ENCODE peak calls at places on chromosomes 2 and 18, in eight cellular contexts. M is LNCaP clone FGC; C is dorsolateral prefrontal cortex; T is lower leg skin; W is GM23248; Z is thyroid gland; O is CD4-positive, CD25-positive, alpha-beta regulatory T cell; U is AG09309. G is an unnamed sample.

GRCh38 chr18:61946449-61946848 is 53.6 kb upstream of the RNF152 start:
- DNase-seq in M (no peak), C (no peak), T (no peak), W (peak; percentile 83), Z (no peak), O (no peak), U (no peak), G (no peak)

GRCh38 chr2:74532222-74532621 is 2.5 kb downstream of the HTRA2 start:
- DNase-seq in M (no peak), C (no peak), T (no peak), W (peak; percentile 72), Z (no peak), O (peak; percentile 55), U (no peak), G (peak; percentile 46)

GRCh38 chr18:26085056-26085455 is 5.4 kb downstream of the SS18 start:
- DNase-seq in M (no peak), C (no peak), T (no peak), W (no peak), Z (no peak), O (no peak), U (no peak), G (no peak)

GRCh38 chr2:205352593-205352992 is 329.7 kb upstream of the NRP2 start:
- DNase-seq in M (no peak), C (no peak), T (no peak), W (peak; percentile 67), Z (no peak), O (no peak), U (peak; percentile 41), G (no peak)

GRCh38 chr2:12711339-12711738 is 5.4 kb upstream of the TRIB2 start:
- DNase-seq in M (no peak), C (no peak), T (no peak), W (no peak), Z (no peak), O (no peak), U (no peak), G (no peak)

GRCh38 chr18:38481576-38481975 is 916.0 kb upstream of the CELF4 start:
- DNase-seq in M (no peak), C (no peak), T (no peak), W (no peak), Z (no peak), O (no peak), U (no peak), G (no peak)

GRCh38 chr2:120675460-120676130 is 60.1 kb upstream of the GLI2 start:
- DNase-seq in M (peak; percentile 25), C (no peak), T (peak; percentile 56), W (peak; percentile 77), Z (peak; percentile 83), O (peak; percentile 14), U (no peak), G (peak; percentile 14)

GRCh38 chr18:24086082-24086481 is 52.8 kb upstream of the CABYR start:
- DNase-seq in M (no peak), C (no peak), T (no peak), W (no peak), Z (no peak), O (no peak), U (no peak), G (no peak)

GRCh38 chr2:237171396-237171795 is 85.7 kb downstream of the COPS8 start:
- DNase-seq in M (no peak), C (no peak), T (peak; percentile 52), W (peak; percentile 91), Z (no peak), O (no peak), U (peak; percentile 94), G (no peak)

GRCh38 chr2:155223781-155224406 is 525.4 kb downstream of the KCNJ3 start:
- DNase-seq in M (no peak), C (no peak), T (no peak), W (peak; percentile 16), Z (no peak), O (no peak), U (no peak), G (no peak)

GRCh38 chr18:76365561-76365960 is 129.5 kb downstream of the ZNF516 start:
- DNase-seq in M (no peak), C (no peak), T (no peak), W (no peak), Z (no peak), O (no peak), U (no peak), G (no peak)

GRCh38 chr18:34122724-34123334 is 101.9 kb downstream of the NOL4 start:
- DNase-seq in M (peak; percentile 26), C (peak; percentile 3), T (no peak), W (peak; percentile 76), Z (peak; percentile 9), O (no peak), U (peak; percentile 11), G (no peak)

GRCh38 chr2:27162151-27163121 is 13.6 kb downstream of the TCF23 start:
- DNase-seq in M (no peak), C (no peak), T (no peak), W (peak; percentile 37), Z (no peak), O (no peak), U (no peak), G (no peak)

GRCh38 chr2:158810761-158811470 is 15.8 kb downstream of the DAPL1 start:
- DNase-seq in M (no peak), C (no peak), T (no peak), W (no peak), Z (no peak), O (no peak), U (no peak), G (no peak)

GRCh38 chr2:168466190-168466737 is 10.2 kb downstream of the CERS6 start:
- DNase-seq in M (no peak), C (no peak), T (no peak), W (no peak), Z (no peak), O (no peak), U (no peak), G (no peak)

GRCh38 chr2:119706196-119706595 is 27.2 kb downstream of the TMEM177 start:
- DNase-seq in M (no peak), C (no peak), T (no peak), W (no peak), Z (no peak), O (no peak), U (no peak), G (no peak)

GRCh38 chr2:127195140-127196074 is 24.7 kb downstream of the CYP27C1 start:
- DNase-seq in M (no peak), C (no peak), T (no peak), W (no peak), Z (no peak), O (no peak), U (no peak), G (no peak)

GRCh38 chr2:127194447-127194846 is 25.7 kb downstream of the CYP27C1 start:
- DNase-seq in M (no peak), C (no peak), T (no peak), W (no peak), Z (no peak), O (no peak), U (no peak), G (no peak)

GRCh38 chr2:127191331-127192219 is 28.5 kb downstream of the CYP27C1 start:
- DNase-seq in M (no peak), C (no peak), T (no peak), W (no peak), Z (no peak), O (no peak), U (no peak), G (no peak)

GRCh38 chr2:127193164-127193947 is 26.7 kb downstream of the CYP27C1 start:
- DNase-seq in M (no peak), C (no peak), T (no peak), W (peak; percentile 68), Z (no peak), O (no peak), U (no peak), G (no peak)

DNA sequence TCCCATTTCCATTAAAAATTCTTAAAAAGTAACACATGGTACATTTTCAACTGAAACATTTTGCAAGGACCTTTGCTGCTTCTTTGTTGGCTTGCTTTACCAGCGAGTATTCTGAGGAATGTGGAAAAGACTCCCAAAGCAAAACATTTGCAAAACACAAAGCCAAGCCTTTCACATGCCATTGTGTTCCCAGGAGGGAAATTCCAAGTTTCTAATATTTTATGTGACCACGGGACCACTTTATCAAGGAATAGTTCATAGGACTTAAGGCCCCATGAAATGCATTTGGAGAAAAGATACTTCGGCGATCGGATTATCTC is 26.2 kb downstream of the CYP27C1 start:
- DNase-seq in M (no peak), C (no peak), T (no peak), W (peak; percentile 61), Z (no peak), O (no peak), U (peak; percentile 64), G (no peak)
- H3K4me3 ChIP-seq in M (no peak overlapping the region), C (no peak overlapping the region), T (no peak overlapping the region), W (peak overlapping the region; percentile 47), Z (no peak overlapping the region), O (no peak overlapping the region), U (no peak overlapping the region), G (no peak overlapping the region)

GRCh38 chr2:72895759-72896281 is 8.6 kb downstream of the SPR start:
- DNase-seq in M (no peak), C (no peak), T (no peak), W (peak; percentile 67), Z (peak; percentile 61), O (no peak), U (no peak), G (no peak)
- H3K4me3 ChIP-seq in M (no peak overlapping the region), C (peak overlapping the region; percentile 5), T (no peak overlapping the region), W (peak overlapping the region; percentile 50), Z (no peak overlapping the region), O (no peak overlapping the region), U (no peak overlapping the region), G (no peak overlapping the region)

GRCh38 chr2:15940661-15941482 is 522 bp downstream of the MYCN start:
- DNase-seq in M (no peak), C (no peak), T (no peak), W (peak; percentile 13), Z (peak; percentile 22), O (no peak), U (no peak), G (no peak)
- H3K4me3 ChIP-seq in M (no peak overlapping the region), C (peak overlapping the region; percentile 80), T (no peak overlapping the region), W (no peak overlapping the region), Z (peak overlapping the region; percentile 38), O (peak overlapping the region; percentile 26), U (no peak overlapping the region), G (no peak overlapping the region)

GRCh38 chr2:108621689-108622681 is 87.7 kb downstream of the LIMS1 start:
- DNase-seq in M (no peak), C (no peak), T (peak; percentile 8), W (no peak), Z (peak; percentile 33), O (no peak), U (no peak), G (no peak)
- H3K4me3 ChIP-seq in M (no peak overlapping the region), C (peak overlapping the region; percentile 17), T (no peak overlapping the region), W (no peak overlapping the region), Z (no peak overlapping the region), O (peak overlapping the region; percentile 88), U (no peak overlapping the region), G (peak overlapping the region; percentile 65)

G was measured in CD4-positive, alpha-beta memory T cell.